ENCODE peak calls at places on chromosomes 6 and 20, in nine cellular contexts. S is HFF-Myc; G is Peyer's patch; U is cardiac muscle cell; W is IMR-90; V is CD8-positive, alpha-beta T cell; F is fibroblast of lung; R is foreskin fibroblast; C is dorsolateral prefrontal cortex. H is an unnamed sample.

GRCh38 chr6:89564752-89565427 is 73.7 kb downstream of the LYRM2 start:
- DNase-seq in V (no peak), U (peak; percentile 7), F (peak; percentile 53), C (no peak), W (no peak), R (peak; percentile 7), S (no peak), G (no peak), H (no peak)

GRCh38 chr6:97947841-97948240 is 664.8 kb upstream of the MMS22L start:
- DNase-seq in U (peak; percentile 53), G (no peak), R (peak; percentile 10), V (no peak), S (peak; percentile 0), C (no peak), W (peak; percentile 10), F (peak; percentile 96), H (peak; percentile 48)

GRCh38 chr20:5557123-5557522 is 193.1 kb upstream of the SHLD1 start:
- DNase-seq in S (no peak), W (peak; percentile 47), U (peak; percentile 54), G (peak; percentile 30), R (peak; percentile 64), F (peak; percentile 17), C (peak; percentile 47), V (peak; percentile 18), H (peak; percentile 84)

GRCh38 chr6:106360989-106361430 is 493 bp downstream of the CRYBG1 start:
- DNase-seq in V (no peak), W (no peak), U (no peak), G (peak; percentile 20), S (no peak), C (peak; percentile 42), R (no peak), F (no peak), H (peak; percentile 2)

GRCh38 chr6:158660331-158660730 is 10.5 kb downstream of the SYTL3 start:
- DNase-seq in C (no peak), R (peak; percentile 47), S (no peak), U (peak; percentile 19), V (peak; percentile 27), G (peak; percentile 59), W (no peak), F (no peak), H (peak; percentile 51)

GRCh38 chr6:17167327-17167979 is 65.6 kb downstream of the STMND1 start:
- DNase-seq in W (peak; percentile 15), F (peak; percentile 70), S (peak; percentile 35), V (no peak), C (no peak), U (peak; percentile 57), R (peak; percentile 49), G (no peak), H (peak; percentile 52)

GRCh38 chr20:14334306-14334930 is 3.0 kb downstream of the FLRT3 start:
- DNase-seq in V (no peak), R (peak; percentile 81), F (peak; percentile 44), S (peak; percentile 22), C (peak; percentile 42), W (peak; percentile 45), G (no peak), U (peak; percentile 30), H (peak; percentile 82)

GRCh38 chr6:130293800-130294199 is 71.0 kb upstream of the SAMD3 start:
- DNase-seq in U (peak; percentile 65), S (peak; percentile 59), V (no peak), W (peak; percentile 77), F (peak; percentile 62), C (no peak), G (no peak), R (peak; percentile 86), H (peak; percentile 85)

DNA sequence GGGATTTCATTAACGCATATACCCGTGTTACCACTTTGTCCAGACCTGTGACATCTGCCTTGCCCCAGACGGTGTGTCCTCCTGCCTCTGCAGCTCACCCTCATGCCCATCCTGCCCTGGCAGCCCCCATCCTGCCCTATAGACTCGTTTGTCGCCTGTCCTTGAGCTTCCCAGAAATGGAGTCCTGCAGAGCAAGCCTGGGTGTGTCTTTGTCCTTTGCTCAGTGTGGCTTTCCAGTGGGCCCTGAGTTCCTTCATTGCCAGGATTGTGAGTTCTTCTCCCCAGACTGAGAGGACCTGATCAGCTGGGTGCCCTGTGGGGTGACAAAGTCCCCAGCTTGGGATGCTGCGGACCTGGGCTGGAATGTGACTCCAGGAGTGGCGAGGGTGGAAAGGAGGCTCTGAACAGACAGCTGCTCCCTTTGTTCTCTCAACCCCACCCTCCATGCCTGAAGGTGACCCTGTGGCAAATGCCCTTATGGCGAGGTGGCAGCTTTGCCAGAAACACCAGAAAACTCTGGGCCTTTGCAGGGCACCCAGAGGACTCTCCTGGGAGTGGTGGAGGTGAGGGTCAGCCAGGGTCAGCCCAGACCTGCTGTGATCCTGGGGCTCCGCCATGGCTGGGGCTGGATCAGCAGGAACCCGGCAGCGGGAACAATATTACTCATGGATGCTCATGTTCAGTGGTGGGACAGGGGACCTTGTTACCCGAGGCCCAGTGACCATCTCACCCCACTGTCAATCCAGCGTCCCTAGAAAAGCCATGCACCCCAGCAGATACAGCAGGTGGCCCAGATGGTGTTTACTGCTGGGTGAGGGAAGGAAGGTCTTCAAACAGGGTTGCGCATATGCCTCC is 2.5 kb upstream of the CST3 start:
- DNase-seq in C (no peak), U (no peak), S (no peak), R (no peak), G (no peak), F (no peak), V (no peak), W (no peak), H (no peak)
- H3K4me3 ChIP-seq in C (no peak overlapping the region), U (no peak overlapping the region), S (no peak overlapping the region), R (no peak overlapping the region), G (no peak overlapping the region), F (no peak overlapping the region), V (no peak overlapping the region), W (no peak overlapping the region), H (no peak overlapping the region)

GRCh38 chr6:131523988-131524673 is 48.9 kb upstream of the ARG1 start:
- DNase-seq in S (no peak), C (no peak), G (no peak), F (no peak), R (no peak), W (no peak), U (no peak), V (no peak), H (no peak)

GRCh38 chr6:131524695-131525336 is 48.2 kb upstream of the ARG1 start:
- DNase-seq in U (no peak), F (no peak), G (no peak), W (no peak), S (no peak), V (no peak), C (no peak), R (no peak), H (no peak)

GRCh38 chr6:131519670-131520436 is 53.2 kb upstream of the ARG1 start:
- DNase-seq in S (peak; percentile 22), U (peak; percentile 61), C (no peak), G (no peak), R (peak; percentile 64), F (peak; percentile 38), V (no peak), W (peak; percentile 45), H (peak; percentile 73)
- TF ChIP-seq CTCF in S (peak; percentile 51), U (peak; percentile 69), C (peak; percentile 47), G (peak; percentile 65), R (peak; percentile 56), F (peak; percentile 79), V (peak; percentile 71), W (peak; percentile 54), H (peak; percentile 75)

GRCh38 chr20:63469019-63469712 is 3.3 kb downstream of the KCNQ2 start:
- DNase-seq in W (no peak), G (no peak), C (no peak), F (no peak), S (no peak), R (no peak), U (no peak), V (no peak), H (no peak)

GRCh38 chr20:63471002-63471718 is 1.3 kb downstream of the KCNQ2 start:
- DNase-seq in C (no peak), S (no peak), G (no peak), V (no peak), R (no peak), F (no peak), U (no peak), W (no peak), H (no peak)

GRCh38 chr20:63471719-63472158 is 716 bp downstream of the KCNQ2 start:
- DNase-seq in F (no peak), W (no peak), V (no peak), S (no peak), U (no peak), G (no peak), R (no peak), C (no peak), H (no peak)

GRCh38 chr20:63469713-63470101 is 2.7 kb downstream of the KCNQ2 start:
- DNase-seq in C (no peak), R (no peak), U (no peak), S (no peak), F (no peak), G (no peak), W (no peak), V (no peak), H (no peak)

DNA sequence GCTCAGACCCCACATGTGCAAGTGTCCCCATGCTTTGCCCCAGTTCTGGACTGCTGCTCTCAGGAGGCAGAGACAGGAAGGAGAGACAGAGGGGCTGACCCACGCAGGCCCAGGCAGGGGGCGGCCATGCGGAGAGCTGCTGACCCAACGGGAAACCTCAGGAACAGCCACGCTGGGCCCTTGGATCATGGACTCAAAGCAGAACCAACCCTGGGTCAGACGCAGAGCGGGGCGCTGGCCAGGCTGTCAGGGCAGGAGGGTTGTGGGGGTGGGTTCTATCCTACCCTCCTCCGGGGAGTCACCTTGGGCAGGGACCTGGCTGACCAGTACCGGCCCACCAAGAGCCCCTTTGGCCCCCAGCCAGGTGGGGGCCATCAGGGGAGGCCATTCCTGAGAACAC is 2.0 kb downstream of the KCNQ2 start:
- DNase-seq in W (no peak), S (no peak), V (no peak), U (no peak), C (no peak), G (no peak), R (no peak), F (no peak), H (no peak)
- H3K4me3 ChIP-seq in W (no peak overlapping the region), S (no peak overlapping the region), V (no peak overlapping the region), U (no peak overlapping the region), C (peak overlapping the region; percentile 57), G (no peak overlapping the region), R (no peak overlapping the region), F (no peak overlapping the region), H (no peak overlapping the region)

GRCh38 chr20:62823688-62824475 is 7.0 kb downstream of the COL9A3 start:
- DNase-seq in F (no peak), V (no peak), W (no peak), S (no peak), G (no peak), R (no peak), U (no peak), C (no peak), H (no peak)

GRCh38 chr20:62821726-62822210 is 4.9 kb downstream of the COL9A3 start:
- DNase-seq in R (no peak), U (no peak), F (no peak), V (no peak), G (no peak), W (no peak), S (no peak), C (no peak), H (no peak)

GRCh38 chr20:62822239-62822787 is 5.5 kb downstream of the COL9A3 start:
- DNase-seq in U (no peak), W (no peak), V (no peak), G (no peak), S (no peak), C (no peak), F (no peak), R (no peak), H (no peak)

GRCh38 chr20:62824476-62825287 is 7.8 kb downstream of the COL9A3 start:
- DNase-seq in W (no peak), S (no peak), V (peak; percentile 24), G (peak; percentile 72), C (no peak), U (peak; percentile 65), R (peak; percentile 50), F (peak; percentile 52), H (peak; percentile 73)

DNA sequence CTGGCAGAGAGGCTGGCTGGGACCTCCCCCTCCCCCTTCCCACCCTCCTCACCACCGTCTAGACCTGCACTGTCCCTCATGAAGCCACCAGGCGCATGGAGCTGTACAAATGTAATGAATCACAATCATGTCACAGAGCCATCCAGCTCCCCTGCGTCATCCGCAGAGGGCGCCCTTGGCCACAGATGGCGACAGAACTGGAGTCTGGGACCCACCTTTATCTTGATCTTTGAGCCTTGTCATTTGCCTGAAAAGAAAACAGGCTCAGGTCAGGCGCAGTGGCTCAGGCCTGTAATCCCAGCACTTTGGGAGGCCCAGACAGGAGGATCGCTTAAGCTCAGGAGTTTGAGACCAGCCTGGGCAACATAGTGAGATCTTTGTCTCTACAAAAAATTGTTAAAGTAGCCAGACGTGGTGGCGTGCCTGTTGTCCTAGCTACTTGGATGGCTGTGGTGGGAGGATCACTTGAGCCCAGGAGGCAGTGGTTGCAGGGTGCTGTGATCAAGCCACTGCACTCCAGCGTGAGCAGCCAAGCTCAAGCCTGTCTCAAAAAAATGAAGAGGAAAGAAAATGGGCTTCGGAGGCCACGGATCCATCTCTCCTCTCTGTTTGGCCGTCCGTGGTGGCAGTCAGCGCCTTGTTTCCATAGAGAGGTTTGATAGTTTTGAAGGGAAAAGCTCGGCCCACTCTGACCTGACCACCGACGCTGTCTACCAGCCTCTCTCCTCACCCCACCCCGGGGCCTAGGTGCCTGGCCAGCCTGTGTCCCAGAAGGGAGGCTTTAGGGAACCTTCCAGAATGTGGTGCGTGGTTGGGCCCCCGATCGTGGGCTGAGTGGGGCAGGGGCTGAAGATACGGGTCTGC is 6.2 kb downstream of the COL9A3 start:
- DNase-seq in C (no peak), R (peak; percentile 54), W (peak; percentile 11), F (no peak), V (no peak), S (no peak), U (no peak), G (peak; percentile 64), H (no peak)
- TF ChIP-seq CTCF in C (no peak), R (peak; percentile 12), W (peak; percentile 38), F (peak; percentile 7), V (no peak), S (peak; percentile 36), U (peak; percentile 22), G (peak; percentile 73), H (peak; percentile 49)